ENCODE peak calls at places on chromosomes 4 and X, in five cellular contexts. C is adrenal gland, R is neuronal stem cell, O is RWPE1, N is fibroblast of lung. V is an unnamed sample.

GRCh38 chrX:54246866-54247265 is 63.8 kb upstream of the FAM120C start:
- DNase-seq in O (no peak), N (no peak), R (no peak), C (no peak), V (no peak)

GRCh38 chr4:17511041-17511949 is 595 bp downstream of the QDPR start:
- DNase-seq in R (peak; percentile 32), C (peak; percentile 73), O (peak; percentile 27), N (peak; percentile 45), V (peak; percentile 85)

GRCh38 chrX:10014462-10015373 is 47.6 kb downstream of the CLDN34 start:
- DNase-seq in N (peak; percentile 85), C (peak; percentile 90), O (peak; percentile 72), R (peak; percentile 76), V (peak; percentile 96)

GRCh38 chr4:100582146-100582545 is 64.3 kb upstream of the EMCN start:
- DNase-seq in N (no peak), C (no peak), R (no peak), O (no peak), V (no peak)

GRCh38 chr4:155491336-155492131 is 114.8 kb upstream of the MAP9 start:
- DNase-seq in R (no peak), N (peak; percentile 22), O (no peak), C (no peak), V (no peak)

GRCh38 chr4:143558286-143558685 is 44.8 kb downstream of the SMARCA5 start:
- DNase-seq in R (no peak), C (no peak), N (no peak), O (no peak), V (no peak)

GRCh38 chr4:38131371-38132139 is 171.4 kb downstream of the PTTG2 start:
- DNase-seq in R (peak; percentile 37), O (no peak), C (no peak), N (peak; percentile 72), V (no peak)

GRCh38 chr4:112807999-112808398 is 171.1 kb downstream of the LARP7 start:
- DNase-seq in C (no peak), R (no peak), O (no peak), N (no peak), V (no peak)

GRCh38 chr4:15286041-15286440 is 141.8 kb upstream of the C1QTNF7 start:
- DNase-seq in C (no peak), O (no peak), R (no peak), N (no peak), V (no peak)

GRCh38 chr4:155353923-155354540 is 22.7 kb downstream of the MAP9 start:
- DNase-seq in C (peak; percentile 77), N (peak; percentile 37), O (peak; percentile 35), R (peak; percentile 48), V (peak; percentile 72)

GRCh38 chrX:71489540-71489939 is 43.4 kb upstream of the OGT start:
- DNase-seq in O (no peak), R (no peak), C (no peak), N (peak; percentile 14), V (no peak)

GRCh38 chrX:56788717-56789122 is 59.7 kb downstream of the NBDY start:
- DNase-seq in N (no peak), O (no peak), R (no peak), C (peak; percentile 79), V (peak; percentile 71)

GRCh38 chrX:30364229-30364628 is 55.0 kb upstream of the NR0B1 start:
- DNase-seq in O (no peak), C (no peak), R (no peak), N (no peak), V (no peak)

GRCh38 chr4:109155682-109156243 is 146.7 kb downstream of the COL25A1 start:
- DNase-seq in O (no peak), C (no peak), R (peak; percentile 36), N (peak; percentile 29), V (no peak)

GRCh38 chr4:108683479-108683878 is 33.1 kb downstream of the OSTC start:
- DNase-seq in N (peak; percentile 57), O (peak; percentile 16), C (no peak), R (no peak), V (no peak)

GRCh38 chr4:153159728-153160221 is 44.5 kb upstream of the TRIM2 start:
- DNase-seq in N (peak; percentile 88), R (no peak), O (peak; percentile 38), C (no peak), V (no peak)

GRCh38 chr4:112411781-112412281 is 104.1 kb downstream of the NEUROG2 start:
- DNase-seq in R (peak; percentile 54), N (peak; percentile 1), C (no peak), O (no peak), V (no peak)

GRCh38 chrX:40153335-40154221 is 55.8 kb upstream of the BCOR start:
- DNase-seq in O (no peak), C (no peak), R (no peak), N (no peak), V (peak; percentile 73)

GRCh38 chrX:64975491-64975890 is 759 bp downstream of the ZC4H2 start:
- DNase-seq in N (peak; percentile 10), C (peak; percentile 40), R (peak; percentile 29), O (no peak), V (peak; percentile 64)

GRCh38 chr4:52036875-52037274 is 1.2 kb downstream of the SGCB start:
- DNase-seq in O (no peak), C (no peak), N (peak; percentile 14), R (no peak), V (no peak)

GRCh38 chr4:2767046-2767704 is 11.0 kb upstream of the TNIP2 start:
- DNase-seq in R (no peak), N (no peak), C (no peak), O (no peak), V (peak; percentile 57)

GRCh38 chrX:40012039-40012799 is 85.5 kb downstream of the BCOR start:
- DNase-seq in N (peak; percentile 55), O (peak; percentile 18), C (peak; percentile 41), R (no peak), V (peak; percentile 75)

GRCh38 chrX:54891573-54891972 is 29.1 kb upstream of the TRO start:
- DNase-seq in R (peak; percentile 0), O (peak; percentile 0), C (peak; percentile 31), N (peak; percentile 28), V (no peak)

GRCh38 chr4:82515705-82516104 is 46.1 kb downstream of the TMEM150C start:
- DNase-seq in O (no peak), R (no peak), C (no peak), N (peak; percentile 94), V (no peak)

GRCh38 chr4:76298227-76298626 is 8.3 kb upstream of the STBD1 start:
- DNase-seq in R (no peak), C (no peak), N (no peak), O (no peak), V (no peak)

GRCh38 chr4:76302856-76303438 is 3.6 kb upstream of the STBD1 start:
- DNase-seq in R (no peak), O (no peak), N (no peak), C (no peak), V (no peak)

GRCh38 chr4:76301775-76302162 is 4.8 kb upstream of the STBD1 start:
- DNase-seq in O (no peak), N (peak; percentile 3), C (no peak), R (no peak), V (no peak)

GRCh38 chr4:76301068-76301774 is 5.3 kb upstream of the STBD1 start:
- DNase-seq in N (peak; percentile 91), R (no peak), C (peak; percentile 57), O (peak; percentile 64), V (no peak)

DNA sequence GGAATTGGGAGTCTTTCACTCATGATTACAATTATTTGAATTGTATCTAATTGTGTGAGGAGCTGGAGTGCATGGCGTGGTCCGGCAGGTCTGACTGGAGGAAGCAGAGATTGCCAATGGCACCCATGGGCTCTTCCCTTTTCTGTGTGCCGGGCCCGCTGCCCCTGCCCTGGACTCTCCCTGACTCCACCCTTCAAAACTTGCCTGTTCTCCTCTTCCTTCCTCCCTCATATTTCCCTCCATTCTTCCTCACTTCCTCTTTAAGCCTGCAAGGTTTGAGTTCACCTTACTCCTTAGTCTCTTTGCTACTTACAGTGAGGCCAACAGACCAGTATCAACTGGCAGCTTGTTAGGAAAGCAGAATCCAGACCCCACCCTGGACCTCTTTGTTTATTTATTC is 6.5 kb upstream of the STBD1 start:
- DNase-seq in R (no peak), O (no peak), C (no peak), N (no peak), V (no peak)
- H3K27ac ChIP-seq in R (no peak overlapping the region), O (no peak overlapping the region), C (no peak overlapping the region), N (no peak overlapping the region), V (no peak overlapping the region)

DNA sequence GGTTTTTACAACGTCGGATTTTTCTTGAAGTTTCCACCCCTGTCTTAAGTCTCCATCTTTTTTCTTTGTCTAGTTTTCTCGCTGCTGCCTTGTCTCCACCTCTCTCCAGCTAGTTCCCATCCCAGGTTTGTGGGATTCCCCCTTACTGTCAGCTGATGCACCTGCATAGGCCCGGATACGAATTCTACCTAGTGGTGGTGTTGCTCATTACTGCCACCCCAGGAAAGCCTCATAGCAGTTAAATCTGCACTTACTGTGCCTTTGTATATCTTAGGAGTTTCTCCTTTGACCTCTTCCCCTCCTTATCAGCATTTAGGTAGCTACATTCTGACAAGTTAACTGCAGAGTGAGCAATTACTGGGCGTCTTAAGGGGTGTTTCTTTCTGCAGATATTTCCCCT is 1693.1 kb upstream of the TENM3 start:
- DNase-seq in O (no peak), N (no peak), C (no peak), R (no peak), V (no peak)
- H3K27ac ChIP-seq in O (no peak overlapping the region), N (no peak overlapping the region), C (no peak overlapping the region), R (no peak overlapping the region), V (no peak overlapping the region)

DNA sequence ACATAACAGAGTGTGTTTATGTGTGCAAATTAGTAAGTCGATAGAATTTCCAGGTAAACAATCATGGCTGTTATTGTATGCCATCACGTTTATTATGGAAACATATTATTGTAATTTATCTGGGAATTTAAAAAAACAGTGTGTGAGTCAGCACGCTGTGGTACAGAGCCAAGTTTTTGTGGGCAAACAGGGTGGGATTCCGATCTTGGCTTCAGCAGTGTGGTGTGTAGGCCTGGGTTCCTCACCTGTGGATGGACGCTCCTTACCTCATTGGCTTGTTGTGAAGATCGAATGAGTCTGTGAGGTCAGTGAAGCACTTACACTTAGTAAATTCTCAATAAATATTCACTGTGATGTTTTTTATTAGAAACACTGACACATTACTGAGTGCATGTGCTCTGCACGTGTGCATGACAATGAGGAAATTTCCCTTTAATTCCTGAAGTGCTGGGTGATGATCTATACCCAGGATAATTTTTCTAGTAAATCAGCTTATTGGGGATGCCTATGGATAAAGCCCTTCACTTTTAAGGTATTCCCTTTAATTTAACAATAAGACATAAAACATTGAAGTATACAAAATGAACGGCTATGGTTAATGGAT is 36.4 kb downstream of the SLIT2 start:
- DNase-seq in O (no peak), N (peak; percentile 52), R (no peak), C (no peak), V (no peak)
- H3K27ac ChIP-seq in O (no peak overlapping the region), N (no peak overlapping the region), R (no peak overlapping the region), C (no peak overlapping the region), V (no peak overlapping the region)

DNA sequence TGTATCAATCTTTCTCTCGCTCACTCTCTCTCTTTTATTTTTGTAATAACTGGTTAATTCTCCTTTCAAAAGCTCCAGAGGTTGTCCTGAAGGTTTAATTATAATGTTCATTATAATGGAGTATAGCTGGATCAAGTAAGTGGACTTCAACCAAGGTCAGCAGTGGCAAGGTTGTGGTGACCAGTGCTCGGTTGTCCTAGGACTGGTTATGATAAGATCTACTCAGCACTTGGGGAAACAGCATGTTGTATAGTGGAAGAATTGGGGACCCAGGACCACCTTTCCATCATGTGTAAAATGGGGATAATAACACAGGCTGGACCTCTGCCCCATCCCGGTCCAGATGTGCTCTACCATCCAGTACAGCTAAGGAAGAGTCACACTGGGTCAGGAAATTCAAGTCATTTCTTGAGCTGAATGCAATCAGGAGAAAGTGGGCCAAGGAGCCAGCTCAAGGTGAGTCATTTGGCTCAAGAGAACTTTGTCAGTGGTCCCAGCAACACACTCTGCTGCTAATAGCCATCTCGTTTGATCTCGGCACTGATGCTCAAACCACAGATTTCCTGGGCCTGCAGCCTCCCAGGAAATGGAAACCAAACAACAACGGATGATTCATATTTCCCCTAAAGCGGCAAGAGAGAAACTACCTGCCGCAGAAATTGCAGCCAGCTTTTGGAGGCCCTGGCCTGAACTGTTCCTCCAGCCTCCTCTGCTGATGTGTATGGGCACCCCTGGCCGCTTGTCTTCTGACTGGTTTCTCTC is 123.6 kb upstream of the RBPJ start:
- DNase-seq in C (no peak), O (peak; percentile 93), N (peak; percentile 99), R (no peak), V (no peak)
- H3K27ac ChIP-seq in C (no peak overlapping the region), O (peak overlapping the region; percentile 66), N (peak overlapping the region; percentile 81), R (no peak overlapping the region), V (no peak overlapping the region)